ENCODE peak calls at places on chromosomes 6 and 20, in ten cellular contexts. Y, L, R, X, J, Q, W, F, Z and U are unnamed samples.

GRCh38 chr6:72952808-72953630 is 272.3 kb downstream of the KHDC1L start:
- DNase-seq in J (peak; percentile 37), R (no peak), X (no peak), W (no peak), L (no peak), F (no peak), Z (no peak), Y (peak; percentile 63), Q (no peak), U (peak; percentile 54)

GRCh38 chr20:1757072-1757471 is 99.5 kb upstream of the SIRPG start:
- DNase-seq in F (no peak), X (no peak), Y (no peak), W (no peak), Q (no peak), L (no peak), R (no peak), J (peak; percentile 2), Z (no peak), U (no peak)

GRCh38 chr6:50899306-50899840 is 80.7 kb downstream of the TFAP2B start:
- DNase-seq in J (no peak), Y (no peak), R (no peak), Z (no peak), L (no peak), X (no peak), Q (no peak), W (no peak), F (no peak), U (no peak)

GRCh38 chr6:154606457-154606856 is 96.0 kb upstream of the CNKSR3 start:
- DNase-seq in L (no peak), J (no peak), Q (no peak), X (no peak), W (no peak), F (no peak), Z (no peak), R (no peak), Y (peak; percentile 7), U (no peak)

GRCh38 chr6:169775321-169775720 is 23.9 kb downstream of the ERMARD start:
- DNase-seq in R (no peak), L (no peak), Y (no peak), F (no peak), Q (no peak), Z (no peak), W (no peak), X (no peak), J (no peak), U (no peak)

GRCh38 chr20:24257171-24257570 is 212.3 kb upstream of the SYNDIG1 start:
- DNase-seq in R (no peak), W (no peak), F (no peak), Y (no peak), J (no peak), L (no peak), Z (no peak), Q (no peak), X (no peak), U (no peak)

GRCh38 chr6:158042245-158042798 is 60.7 kb downstream of the SYNJ2 start:
- DNase-seq in W (peak; percentile 79), X (no peak), R (no peak), Q (no peak), J (peak; percentile 78), Z (peak; percentile 55), L (no peak), F (no peak), Y (peak; percentile 85), U (peak; percentile 58)

GRCh38 chr6:51569594-51569993 is 517.8 kb downstream of the PKHD1 start:
- DNase-seq in R (no peak), F (peak; percentile 54), J (no peak), Q (no peak), X (no peak), L (no peak), Z (no peak), Y (no peak), W (no peak), U (no peak)

GRCh38 chr20:61611401-61611800 is 359.3 kb downstream of the CDH4 start:
- DNase-seq in W (no peak), X (no peak), F (no peak), Q (no peak), Y (no peak), L (no peak), R (no peak), Z (peak; percentile 7), J (no peak), U (no peak)

GRCh38 chr6:104771258-104771832 is 88.4 kb downstream of the HACE1 start:
- DNase-seq in F (no peak), L (no peak), Q (no peak), W (no peak), Y (peak; percentile 73), Z (no peak), R (no peak), J (peak; percentile 67), X (no peak), U (peak; percentile 16)

GRCh38 chr6:107666084-107666981 is 157.8 kb downstream of the SCML4 start:
- DNase-seq in Y (peak; percentile 41), Q (no peak), J (peak; percentile 50), Z (no peak), W (no peak), R (no peak), X (no peak), L (no peak), F (no peak), U (no peak)

GRCh38 chr6:121691126-121691540 is 255.7 kb downstream of the GJA1 start:
- DNase-seq in R (no peak), Y (peak; percentile 36), Q (no peak), F (no peak), W (no peak), J (no peak), L (no peak), X (no peak), Z (no peak), U (no peak)

GRCh38 chr6:154500769-154501171 is 9.7 kb downstream of the CNKSR3 start:
- DNase-seq in L (no peak), X (no peak), Y (no peak), Z (no peak), R (no peak), J (no peak), F (peak; percentile 43), Q (no peak), W (no peak), U (no peak)

GRCh38 chr6:69680302-69680701 is 116.5 kb downstream of the LMBRD1 start:
- DNase-seq in L (no peak), X (no peak), J (no peak), R (no peak), Z (no peak), Q (no peak), Y (no peak), W (no peak), F (no peak), U (no peak)

GRCh38 chr6:37489697-37490336 is 9.9 kb downstream of the CCDC167 start:
- DNase-seq in X (no peak), J (no peak), W (no peak), Q (no peak), F (no peak), Z (no peak), Y (no peak), L (no peak), R (no peak), U (no peak)

GRCh38 chr6:39074486-39074885 is 25.9 kb downstream of the GLP1R start:
- DNase-seq in X (no peak), J (no peak), L (no peak), W (peak; percentile 14), Z (no peak), Q (no peak), R (no peak), Y (no peak), F (no peak), U (no peak)

GRCh38 chr6:118283759-118284158 is 264.3 kb upstream of the PLN start:
- DNase-seq in L (peak; percentile 44), J (peak; percentile 77), W (peak; percentile 59), R (peak; percentile 14), F (peak; percentile 70), Z (no peak), Q (peak; percentile 68), X (peak; percentile 21), Y (peak; percentile 80), U (peak; percentile 20)

GRCh38 chr6:111105578-111105977 is 18.3 kb downstream of the SLC16A10 start:
- DNase-seq in X (no peak), W (peak; percentile 92), J (peak; percentile 28), Z (peak; percentile 85), R (no peak), Q (no peak), Y (peak; percentile 32), L (no peak), F (no peak), U (peak; percentile 68)
- TF ChIP-seq CTCF in X (no peak), W (no peak), J (no peak), Z (no peak), R (no peak), Q (no peak), Y (no peak), L (no peak), F (no peak), U (no peak)

GRCh38 chr6:108914235-108915022 is 66.2 kb downstream of the ARMC2 start:
- DNase-seq in L (peak; percentile 31), F (peak; percentile 58), R (no peak), W (no peak), J (peak; percentile 21), Q (no peak), X (peak; percentile 4), Y (no peak), Z (no peak), U (peak; percentile 20)
- TF ChIP-seq CTCF in L (peak; percentile 71), F (peak; percentile 66), R (peak; percentile 36), W (no peak), J (peak; percentile 49), Q (peak; percentile 11), X (peak; percentile 59), Y (peak; percentile 41), Z (peak; percentile 43), U (peak; percentile 56)

DNA sequence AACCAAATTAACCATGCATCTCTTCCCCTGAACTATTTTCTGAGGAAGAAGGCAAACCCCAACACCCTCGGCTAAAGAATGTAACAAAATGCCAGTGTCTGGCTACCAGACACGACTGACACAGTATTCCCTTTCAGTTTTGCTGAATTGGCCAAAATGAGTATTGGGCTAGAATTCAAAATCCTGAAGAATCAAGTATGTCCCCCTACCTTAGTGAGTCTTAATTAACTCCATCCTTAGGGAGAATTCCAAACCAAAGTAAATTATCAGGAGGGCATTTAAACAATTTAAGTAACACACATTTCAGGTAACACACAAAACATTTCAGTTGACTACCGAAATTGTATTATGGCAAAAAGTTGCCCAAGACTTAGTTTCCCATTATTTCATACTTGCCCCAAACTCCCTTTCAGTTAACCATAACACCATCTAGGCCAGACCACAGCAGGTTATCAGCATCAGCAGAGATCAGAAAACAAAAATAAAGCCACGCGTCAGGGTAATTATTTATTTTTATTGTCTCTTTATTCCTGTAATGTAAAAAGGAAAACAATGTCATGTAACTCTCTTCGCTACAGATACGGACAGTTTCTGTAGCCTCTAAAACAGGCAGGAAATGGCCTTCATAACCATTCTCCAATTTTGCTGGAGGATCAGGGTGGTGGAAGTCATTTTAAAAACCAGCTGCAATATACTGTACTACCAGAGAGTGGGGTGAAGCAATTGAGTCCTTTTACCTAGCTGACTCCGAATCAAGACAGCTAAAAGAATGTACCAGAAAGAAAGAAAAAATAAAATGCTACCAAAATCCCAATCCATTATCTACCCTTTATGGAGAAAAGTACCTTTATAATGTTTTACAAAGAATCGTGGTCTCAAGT is 1.9 kb downstream of the SNX5 start:
- DNase-seq in Y (peak; percentile 58), J (peak; percentile 59), R (no peak), F (no peak), X (no peak), Q (no peak), L (no peak), W (no peak), Z (no peak), U (no peak)
- TF ChIP-seq CTCF in Y (peak; percentile 33), J (peak; percentile 36), R (peak; percentile 37), F (peak; percentile 21), X (peak; percentile 49), Q (peak; percentile 13), L (no peak), W (no peak), Z (peak; percentile 9), U (no peak)

GRCh38 chr6:35687658-35688604 is 784 bp downstream of the FKBP5 start:
- DNase-seq in J (peak; percentile 50), W (peak; percentile 69), Z (peak; percentile 83), L (peak; percentile 40), R (peak; percentile 39), Q (peak; percentile 55), Y (peak; percentile 48), X (peak; percentile 40), F (peak; percentile 87), U (no peak)
- TF ChIP-seq CTCF in J (no peak), W (no peak), Z (no peak), L (no peak), R (no peak), Q (no peak), Y (no peak), X (no peak), F (no peak), U (no peak)